ENCODE peak calls at places on chromosomes 1 and 21, in six cellular contexts. One of them, this sample, is unnamed.

GRCh38 chr1:57281324-57281723 is 142.5 kb downstream of the DAB1 start:
- DNase-seq in prostate gland: no peak
- DNase-seq in Panc1: no peak
- DNase-seq in A549: no peak
- DNase-seq in body of pancreas: no peak
- DNase-seq in endodermal cell: no peak
- DNase-seq in this sample: no peak

GRCh38 chr21:43659136-43660000 is at the start of the genes HSF2BP and RRP1B:
- DNase-seq in Panc1: no peak
- DNase-seq in endodermal cell: peak
- DNase-seq in A549: peak
- DNase-seq in prostate gland: peak
- DNase-seq in body of pancreas: peak
- DNase-seq in this sample: peak

GRCh38 chr1:197944485-197944884 is 27.3 kb downstream of the LHX9 start:
- DNase-seq in body of pancreas: no peak
- DNase-seq in endodermal cell: no peak
- DNase-seq in A549: no peak
- DNase-seq in prostate gland: no peak
- DNase-seq in Panc1: no peak
- DNase-seq in this sample: no peak

GRCh38 chr1:145858238-145858936 is 494 bp downstream of the PIAS3 start:
- DNase-seq in endodermal cell: peak
- DNase-seq in body of pancreas: peak
- DNase-seq in A549: peak
- DNase-seq in Panc1: no peak
- DNase-seq in prostate gland: peak
- DNase-seq in this sample: peak

GRCh38 chr1:27564710-27565649 is 39.0 kb downstream of the AHDC1 start:
- DNase-seq in body of pancreas: peak
- DNase-seq in prostate gland: no peak
- DNase-seq in endodermal cell: no peak
- DNase-seq in A549: no peak
- DNase-seq in Panc1: no peak
- DNase-seq in this sample: no peak

GRCh38 chr1:68141079-68141800 is 90.8 kb upstream of the DIRAS3 start:
- DNase-seq in endodermal cell: peak
- DNase-seq in Panc1: no peak
- DNase-seq in A549: no peak
- DNase-seq in prostate gland: no peak
- DNase-seq in body of pancreas: no peak
- DNase-seq in this sample: no peak

GRCh38 chr1:226704169-226704921 is 34.7 kb downstream of the ITPKB start:
- DNase-seq in Panc1: no peak
- DNase-seq in body of pancreas: no peak
- DNase-seq in endodermal cell: no peak
- DNase-seq in prostate gland: no peak
- DNase-seq in A549: no peak
- DNase-seq in this sample: no peak

GRCh38 chr1:212477680-212478466 is 45.2 kb downstream of the NENF start:
- DNase-seq in A549: peak
- DNase-seq in Panc1: no peak
- DNase-seq in body of pancreas: no peak
- DNase-seq in prostate gland: no peak
- DNase-seq in endodermal cell: no peak
- DNase-seq in this sample: no peak

GRCh38 chr21:33578959-33579542 is 9.4 kb downstream of the DONSON start:
- DNase-seq in body of pancreas: no peak
- DNase-seq in endodermal cell: no peak
- DNase-seq in prostate gland: no peak
- DNase-seq in A549: no peak
- DNase-seq in Panc1: no peak
- DNase-seq in this sample: no peak

GRCh38 chr21:27275294-27275927 is 308.5 kb upstream of the ADAMTS5 start:
- DNase-seq in Panc1: no peak
- DNase-seq in A549: no peak
- DNase-seq in body of pancreas: no peak
- DNase-seq in prostate gland: no peak
- DNase-seq in endodermal cell: no peak
- DNase-seq in this sample: peak

GRCh38 chr1:188706742-188707141 is 1770.9 kb downstream of the BRINP3 start:
- DNase-seq in body of pancreas: no peak
- DNase-seq in prostate gland: no peak
- DNase-seq in Panc1: peak
- DNase-seq in A549: peak
- DNase-seq in endodermal cell: no peak
- DNase-seq in this sample: peak

GRCh38 chr1:246597340-246597739 is 31.1 kb downstream of the CNST start:
- DNase-seq in Panc1: no peak
- DNase-seq in body of pancreas: peak
- DNase-seq in A549: peak
- DNase-seq in prostate gland: no peak
- DNase-seq in endodermal cell: no peak
- DNase-seq in this sample: peak

GRCh38 chr1:232596666-232597303 is 33.1 kb downstream of the SIPA1L2 start:
- DNase-seq in Panc1: no peak
- DNase-seq in endodermal cell: no peak
- DNase-seq in body of pancreas: no peak
- DNase-seq in A549: no peak
- DNase-seq in prostate gland: no peak
- DNase-seq in this sample: no peak

GRCh38 chr1:179079113-179079761 is 2.6 kb upstream of the TOR3A start:
- DNase-seq in prostate gland: peak
- DNase-seq in endodermal cell: peak
- DNase-seq in body of pancreas: peak
- DNase-seq in Panc1: peak
- DNase-seq in A549: peak
- DNase-seq in this sample: peak

GRCh38 chr1:119784127-119784781 is 15.5 kb upstream of the HMGCS2 start:
- DNase-seq in Panc1: no peak
- DNase-seq in prostate gland: peak
- DNase-seq in A549: no peak
- DNase-seq in endodermal cell: no peak
- DNase-seq in body of pancreas: peak
- DNase-seq in this sample: no peak

GRCh38 chr1:229752679-229753078 is 126.6 kb downstream of the URB2 start:
- DNase-seq in A549: no peak
- DNase-seq in body of pancreas: no peak
- DNase-seq in Panc1: no peak
- DNase-seq in endodermal cell: no peak
- DNase-seq in prostate gland: no peak
- DNase-seq in this sample: no peak

GRCh38 chr1:239274242-239274830 is 112.0 kb upstream of the CHRM3 start:
- DNase-seq in prostate gland: no peak
- DNase-seq in A549: no peak
- DNase-seq in body of pancreas: no peak
- DNase-seq in Panc1: no peak
- DNase-seq in endodermal cell: no peak
- DNase-seq in this sample: no peak

GRCh38 chr1:229339520-229339919 is 3.3 kb downstream of the CCSAP start:
- DNase-seq in prostate gland: no peak
- DNase-seq in body of pancreas: no peak
- DNase-seq in A549: no peak
- DNase-seq in Panc1: no peak
- DNase-seq in endodermal cell: no peak
- DNase-seq in this sample: no peak

GRCh38 chr1:65626003-65626402 is 166.7 kb upstream of the PDE4B start:
- DNase-seq in body of pancreas: no peak
- DNase-seq in endodermal cell: no peak
- DNase-seq in prostate gland: no peak
- DNase-seq in A549: no peak
- DNase-seq in Panc1: no peak
- DNase-seq in this sample: no peak

GRCh38 chr1:25568834-25569598 is 25.6 kb downstream of the LDLRAP1 start:
- DNase-seq in prostate gland: peak
- DNase-seq in body of pancreas: no peak
- DNase-seq in endodermal cell: no peak
- DNase-seq in Panc1: no peak
- DNase-seq in A549: peak
- DNase-seq in this sample: peak

GRCh38 chr1:86520789-86521521 is 25.9 kb upstream of the CLCA4 start:
- DNase-seq in Panc1: no peak
- DNase-seq in endodermal cell: no peak
- DNase-seq in prostate gland: no peak
- DNase-seq in A549: no peak
- DNase-seq in body of pancreas: no peak
- DNase-seq in this sample: no peak

DNA sequence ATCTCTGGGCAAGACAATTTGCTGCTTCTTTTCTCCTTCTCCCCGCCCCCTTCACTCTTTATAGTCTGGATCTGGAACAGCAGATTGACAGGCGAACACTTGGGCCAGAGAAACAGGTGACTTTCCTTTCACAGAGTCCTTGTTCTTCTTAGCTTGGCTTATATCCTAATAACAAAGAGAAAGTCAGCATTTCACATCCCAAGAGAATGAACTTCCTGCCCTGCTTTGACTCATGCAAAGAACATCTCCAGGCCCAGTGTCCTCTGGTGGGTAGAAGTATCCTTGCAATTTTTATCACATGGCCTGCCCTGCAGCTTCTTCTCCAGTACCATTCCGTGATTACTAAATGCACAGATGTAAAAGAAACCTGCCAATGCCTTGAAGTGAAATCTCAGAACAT is 764.4 kb downstream of the ADGRL2 start:
- DNase-seq in body of pancreas: no peak
- DNase-seq in endodermal cell: peak
- DNase-seq in prostate gland: peak
- DNase-seq in Panc1: no peak
- DNase-seq in A549: peak
- DNase-seq in this sample: peak
- TF ChIP-seq CTCF in body of pancreas: no peak
- TF ChIP-seq CTCF in endodermal cell: peak
- TF ChIP-seq CTCF in prostate gland: no peak
- TF ChIP-seq CTCF in Panc1: no peak
- TF ChIP-seq CTCF in A549: no peak
- TF ChIP-seq CTCF in this sample: peak

GRCh38 chr21:29213513-29214385 is 83.3 kb downstream of the MAP3K7CL start:
- DNase-seq in prostate gland: no peak
- DNase-seq in body of pancreas: no peak
- DNase-seq in endodermal cell: no peak
- DNase-seq in Panc1: no peak
- DNase-seq in A549: no peak
- DNase-seq in this sample: no peak

GRCh38 chr21:29217818-29218252 is 80.9 kb upstream of the BACH1 start:
- DNase-seq in prostate gland: no peak
- DNase-seq in endodermal cell: no peak
- DNase-seq in body of pancreas: no peak
- DNase-seq in A549: peak
- DNase-seq in Panc1: peak
- DNase-seq in this sample: peak

GRCh38 chr21:29218749-29219148 is 80.0 kb upstream of the BACH1 start:
- DNase-seq in A549: no peak
- DNase-seq in body of pancreas: no peak
- DNase-seq in Panc1: no peak
- DNase-seq in prostate gland: peak
- DNase-seq in endodermal cell: no peak
- DNase-seq in this sample: no peak

GRCh38 chr21:29219165-29219770 is 79.5 kb upstream of the BACH1 start:
- DNase-seq in Panc1: no peak
- DNase-seq in endodermal cell: no peak
- DNase-seq in prostate gland: peak
- DNase-seq in A549: no peak
- DNase-seq in body of pancreas: peak
- DNase-seq in this sample: no peak

DNA sequence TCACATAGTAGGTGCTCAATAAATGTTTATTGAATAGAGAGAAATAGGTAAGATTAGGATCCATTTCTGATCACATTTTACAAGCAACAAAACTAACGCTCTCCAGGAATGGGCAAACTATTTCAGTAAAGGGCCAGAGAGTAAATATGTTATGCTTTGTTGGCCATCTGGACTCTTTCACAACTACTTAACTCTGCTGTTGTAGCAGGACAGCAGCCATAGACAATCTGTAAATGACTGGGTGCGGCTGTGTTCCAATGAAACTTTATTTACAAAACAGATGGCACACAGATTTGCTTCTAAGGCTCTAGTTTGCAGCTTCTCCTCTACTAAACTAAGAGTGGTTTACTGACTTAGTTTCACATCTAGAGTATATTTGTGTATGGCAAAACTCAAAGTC is 83.0 kb upstream of the BACH1 start:
- DNase-seq in prostate gland: peak
- DNase-seq in A549: no peak
- DNase-seq in endodermal cell: no peak
- DNase-seq in Panc1: no peak
- DNase-seq in body of pancreas: no peak
- DNase-seq in this sample: no peak
- H3K27ac ChIP-seq in prostate gland: no peak
- H3K27ac ChIP-seq in A549: peak
- H3K27ac ChIP-seq in endodermal cell: no peak
- H3K27ac ChIP-seq in Panc1: no peak
- H3K27ac ChIP-seq in body of pancreas: peak
- H3K27ac ChIP-seq in this sample: no peak

DNA sequence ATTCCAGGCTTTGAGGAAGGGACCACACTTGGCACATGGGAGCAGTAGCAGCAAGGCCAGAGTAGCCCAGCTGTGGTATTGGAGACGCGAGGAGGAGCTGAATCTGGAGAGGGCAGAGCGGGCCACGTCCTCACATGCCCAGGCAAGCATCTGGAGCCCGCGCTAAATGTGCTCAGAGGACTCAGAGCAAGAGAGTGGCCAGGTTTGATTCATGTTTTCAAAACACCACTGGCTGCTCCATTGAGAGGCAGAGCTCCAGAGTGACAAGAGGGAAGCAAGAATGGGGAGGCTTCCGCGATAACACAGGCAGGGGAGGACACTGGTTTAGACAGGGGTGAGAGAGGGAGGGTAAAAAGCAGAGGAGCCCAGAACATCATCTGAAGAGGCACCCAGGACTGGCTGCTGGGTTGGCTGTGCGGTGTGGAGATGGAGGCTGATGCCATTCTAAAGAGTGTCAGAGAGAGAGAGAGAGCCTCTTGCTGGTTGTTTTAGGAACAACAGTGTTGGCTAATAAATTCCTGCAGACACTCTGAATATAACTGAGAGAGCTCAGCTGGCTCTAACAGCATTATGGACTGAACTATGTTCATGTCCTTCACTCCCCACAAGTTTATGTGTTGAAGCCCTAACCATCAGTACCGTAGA is 32.3 kb downstream of the RCAN1 start:
- DNase-seq in A549: peak
- DNase-seq in Panc1: no peak
- DNase-seq in body of pancreas: no peak
- DNase-seq in endodermal cell: peak
- DNase-seq in prostate gland: peak
- DNase-seq in this sample: peak
- TF ChIP-seq CTCF in A549: peak
- TF ChIP-seq CTCF in Panc1: peak
- TF ChIP-seq CTCF in body of pancreas: peak
- TF ChIP-seq CTCF in endodermal cell: peak
- TF ChIP-seq CTCF in prostate gland: no peak
- TF ChIP-seq CTCF in this sample: no peak

DNA sequence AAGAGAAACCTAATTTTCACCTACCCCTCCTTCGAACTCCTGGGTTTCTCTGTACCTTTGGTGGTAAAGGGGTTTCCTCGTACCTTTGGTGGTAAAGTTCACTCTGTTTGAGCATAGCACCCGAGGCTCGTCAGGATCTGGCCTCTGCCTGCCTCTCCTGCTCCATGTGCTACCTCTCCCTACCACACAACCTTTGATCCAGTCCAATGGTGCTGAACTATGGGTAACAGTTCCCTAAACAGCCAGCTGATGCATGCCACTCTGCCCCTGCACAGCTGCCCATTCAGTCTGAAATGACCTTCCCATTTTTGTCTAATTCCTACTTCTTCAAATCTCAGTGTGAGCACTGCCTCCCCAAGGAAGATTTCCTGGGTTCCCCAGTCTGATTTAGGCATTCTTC is 14.0 kb downstream of the OVAAL start:
- DNase-seq in Panc1: no peak
- DNase-seq in body of pancreas: no peak
- DNase-seq in A549: no peak
- DNase-seq in endodermal cell: no peak
- DNase-seq in prostate gland: no peak
- DNase-seq in this sample: no peak
- H3K27ac ChIP-seq in Panc1: no peak
- H3K27ac ChIP-seq in body of pancreas: no peak
- H3K27ac ChIP-seq in A549: no peak
- H3K27ac ChIP-seq in endodermal cell: no peak
- H3K27ac ChIP-seq in prostate gland: no peak
- H3K27ac ChIP-seq in this sample: no peak